ENCODE peak calls at places on chromosomes 5 and 9, in nine cellular contexts. F, I, M, V, P, R, X, C and W are unnamed samples.

GRCh38 chr5:5229405-5229804 is 89.3 kb downstream of the ADAMTS16 start:
- DNase-seq in F (no peak), I (no peak), M (no peak), V (no peak), P (no peak), R (no peak), X (peak), C (no peak), W (no peak)

GRCh38 chr5:95924720-95925119 is 36.9 kb downstream of the ELL2 start:
- DNase-seq in F (no peak), I (no peak), M (no peak), V (peak), P (no peak), R (peak), X (peak), C (no peak), W (no peak)

GRCh38 chr9:38196721-38197120 is 127.7 kb upstream of the SHB start:
- DNase-seq in F (no peak), I (no peak), M (no peak), V (no peak), P (no peak), R (no peak), X (no peak), C (no peak), W (no peak)

GRCh38 chr9:69324549-69325401 is at the start of gene ENTREP1:
- DNase-seq in F (peak), I (no peak), M (no peak), V (peak), P (no peak), R (no peak), X (peak), C (peak), W (peak)

GRCh38 chr9:114115645-114116044 is 16.6 kb upstream of the KIF12 start:
- DNase-seq in F (no peak), I (no peak), M (no peak), V (no peak), P (no peak), R (no peak), X (no peak), C (no peak), W (no peak)

GRCh38 chr9:129845373-129845772 is 10.1 kb downstream of the USP20 start:
- DNase-seq in F (no peak), I (no peak), M (no peak), V (no peak), P (no peak), R (no peak), X (no peak), C (no peak), W (no peak)

GRCh38 chr9:69389437-69389995 is 64.5 kb downstream of the ENTREP1 start:
- DNase-seq in F (no peak), I (no peak), M (no peak), V (no peak), P (no peak), R (no peak), X (no peak), C (no peak), W (no peak)

GRCh38 chr5:98309785-98310566 is 463.5 kb upstream of the RGMB start:
- DNase-seq in F (no peak), I (peak), M (no peak), V (peak), P (no peak), R (no peak), X (peak), C (no peak), W (peak)

GRCh38 chr9:130308081-130308571 is 42.6 kb downstream of the HMCN2 start:
- DNase-seq in F (no peak), I (no peak), M (no peak), V (no peak), P (no peak), R (no peak), X (no peak), C (peak), W (no peak)

GRCh38 chr5:96752341-96753016 is 55.3 kb downstream of the ERAP1 start:
- DNase-seq in F (peak), I (peak), M (peak), V (peak), P (no peak), R (no peak), X (peak), C (peak), W (peak)

GRCh38 chr5:58127132-58127485 is 332.8 kb downstream of the PLK2 start:
- DNase-seq in F (no peak), I (no peak), M (no peak), V (no peak), P (no peak), R (no peak), X (no peak), C (no peak), W (no peak)

GRCh38 chr5:61402244-61402823 is 70.3 kb downstream of the ZSWIM6 start:
- DNase-seq in F (no peak), I (no peak), M (no peak), V (no peak), P (no peak), R (no peak), X (no peak), C (no peak), W (no peak)

GRCh38 chr5:1474183-1474839 is 29.1 kb upstream of the SLC6A3 start:
- DNase-seq in F (no peak), I (no peak), M (no peak), V (no peak), P (peak), R (no peak), X (no peak), C (no peak), W (no peak)

GRCh38 chr5:36442796-36443195 is 141.1 kb upstream of the RANBP3L start:
- DNase-seq in F (no peak), I (no peak), M (no peak), V (peak), P (no peak), R (no peak), X (peak), C (no peak), W (no peak)

GRCh38 chr5:151537044-151537443 is 54.1 kb downstream of the FAT2 start:
- DNase-seq in F (no peak), I (no peak), M (no peak), V (no peak), P (no peak), R (no peak), X (no peak), C (no peak), W (no peak)

GRCh38 chr9:2210201-2210600 is 195.1 kb downstream of the SMARCA2 start:
- DNase-seq in F (no peak), I (no peak), M (no peak), V (no peak), P (no peak), R (no peak), X (no peak), C (no peak), W (no peak)

GRCh38 chr5:60248900-60249299 is 355.4 kb upstream of the PDE4D start:
- DNase-seq in F (peak), I (peak), M (peak), V (no peak), P (no peak), R (peak), X (no peak), C (no peak), W (no peak)

GRCh38 chr5:68476854-68477253 is 261.3 kb downstream of the PIK3R1 start:
- DNase-seq in F (no peak), I (no peak), M (no peak), V (no peak), P (no peak), R (no peak), X (no peak), C (peak), W (no peak)

GRCh38 chr5:173736374-173736773 is 119.9 kb upstream of the BOD1 start:
- DNase-seq in F (peak), I (no peak), M (no peak), V (no peak), P (no peak), R (no peak), X (no peak), C (no peak), W (no peak)

GRCh38 chr5:68884893-68885292 is 208.9 kb upstream of the SLC30A5 start:
- DNase-seq in F (no peak), I (no peak), M (no peak), V (peak), P (no peak), R (no peak), X (peak), C (peak), W (peak)

GRCh38 chr9:126861707-126862460 is 1.4 kb downstream of the ZBTB34 start:
- DNase-seq in F (peak), I (no peak), M (peak), V (no peak), P (no peak), R (peak), X (peak), C (peak), W (no peak)

GRCh38 chr5:4480528-4481404 is 659.4 kb upstream of the ADAMTS16 start:
- DNase-seq in F (no peak), I (no peak), M (no peak), V (no peak), P (no peak), R (no peak), X (no peak), C (no peak), W (no peak)

GRCh38 chr9:108434502-108434901 is 421.3 kb downstream of the ACTL7B start:
- DNase-seq in F (no peak), I (no peak), M (no peak), V (peak), P (no peak), R (no peak), X (peak), C (no peak), W (no peak)

GRCh38 chr5:99928490-99928889 is 606.7 kb upstream of the FAM174A start:
- DNase-seq in F (no peak), I (no peak), M (no peak), V (no peak), P (no peak), R (no peak), X (no peak), C (no peak), W (no peak)

GRCh38 chr9:9893837-9894236 is 719.0 kb downstream of the PTPRD start:
- DNase-seq in F (no peak), I (no peak), M (no peak), V (no peak), P (no peak), R (no peak), X (peak), C (no peak), W (no peak)

GRCh38 chr5:19314840-19315239 is 673.2 kb downstream of the CDH18 start:
- DNase-seq in F (no peak), I (no peak), M (no peak), V (peak), P (no peak), R (no peak), X (no peak), C (no peak), W (no peak)

GRCh38 chr5:31361906-31362900 is 168.7 kb downstream of the CDH6 start:
- DNase-seq in F (no peak), I (no peak), M (no peak), V (no peak), P (no peak), R (no peak), X (peak), C (no peak), W (no peak)

GRCh38 chr5:173761182-173761521 is 127.0 kb upstream of the CPEB4 start:
- DNase-seq in F (no peak), I (no peak), M (no peak), V (no peak), P (no peak), R (no peak), X (no peak), C (no peak), W (no peak)

GRCh38 chr5:19488786-19489185 is 499.2 kb downstream of the CDH18 start:
- DNase-seq in F (no peak), I (no peak), M (no peak), V (no peak), P (no peak), R (no peak), X (no peak), C (peak), W (no peak)

GRCh38 chr9:81069923-81070322 is 619.4 kb downstream of the TLE1 start:
- DNase-seq in F (no peak), I (no peak), M (no peak), V (no peak), P (no peak), R (no peak), X (peak), C (no peak), W (no peak)

GRCh38 chr5:93236807-93237421 is 344.1 kb downstream of the NR2F1-AS1 start:
- DNase-seq in F (no peak), I (no peak), M (no peak), V (peak), P (no peak), R (no peak), X (peak), C (no peak), W (no peak)

GRCh38 chr9:105418588-105419108 is 29.2 kb upstream of the FSD1L start:
- DNase-seq in F (no peak), I (no peak), M (no peak), V (no peak), P (no peak), R (no peak), X (no peak), C (peak), W (no peak)
- TF ChIP-seq CTCF in F (no peak), I (no peak), M (no peak), V (no peak), P (no peak), R (no peak), X (no peak), C (no peak), W (no peak)

GRCh38 chr5:149299451-149300054 is 27.9 kb downstream of the AFAP1L1 start:
- DNase-seq in F (no peak), I (no peak), M (no peak), V (no peak), P (no peak), R (no peak), X (no peak), C (no peak), W (no peak)
- TF ChIP-seq CTCF in F (no peak), I (no peak), M (no peak), V (no peak), P (no peak), R (no peak), X (no peak), C (no peak), W (no peak)

GRCh38 chr9:112705773-112706427 is 12.0 kb downstream of the INIP start:
- DNase-seq in F (peak), I (no peak), M (no peak), V (no peak), P (no peak), R (no peak), X (peak), C (peak), W (no peak)
- TF ChIP-seq CTCF in F (no peak), I (no peak), M (peak), V (no peak), P (no peak), R (no peak), X (peak), C (peak), W (no peak)

DNA sequence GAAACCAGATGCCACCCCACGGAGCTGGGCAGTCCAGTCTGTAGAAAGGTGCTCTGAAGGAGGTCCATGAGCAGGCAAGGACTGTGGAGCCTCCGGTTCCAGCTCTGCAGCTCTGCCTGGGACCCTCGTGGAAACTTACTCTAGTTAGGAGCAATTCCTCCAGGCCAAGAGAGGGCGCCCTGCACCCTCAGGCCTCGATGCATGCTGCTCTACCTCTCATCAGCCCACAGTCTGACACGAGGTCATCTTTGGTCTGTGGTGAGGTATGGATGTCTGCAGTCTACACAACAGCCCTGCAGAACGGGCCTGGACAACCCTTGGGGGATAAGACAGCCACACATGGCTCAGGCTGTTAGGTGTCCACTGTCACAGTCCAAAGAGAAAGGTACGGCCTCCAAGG is 50.6 kb upstream of the UBTD2 start:
- DNase-seq in F (no peak), I (no peak), M (peak), V (no peak), P (no peak), R (no peak), X (no peak), C (peak), W (no peak)
- TF ChIP-seq CTCF in F (no peak), I (no peak), M (peak), V (no peak), P (no peak), R (no peak), X (peak), C (peak), W (no peak)

DNA sequence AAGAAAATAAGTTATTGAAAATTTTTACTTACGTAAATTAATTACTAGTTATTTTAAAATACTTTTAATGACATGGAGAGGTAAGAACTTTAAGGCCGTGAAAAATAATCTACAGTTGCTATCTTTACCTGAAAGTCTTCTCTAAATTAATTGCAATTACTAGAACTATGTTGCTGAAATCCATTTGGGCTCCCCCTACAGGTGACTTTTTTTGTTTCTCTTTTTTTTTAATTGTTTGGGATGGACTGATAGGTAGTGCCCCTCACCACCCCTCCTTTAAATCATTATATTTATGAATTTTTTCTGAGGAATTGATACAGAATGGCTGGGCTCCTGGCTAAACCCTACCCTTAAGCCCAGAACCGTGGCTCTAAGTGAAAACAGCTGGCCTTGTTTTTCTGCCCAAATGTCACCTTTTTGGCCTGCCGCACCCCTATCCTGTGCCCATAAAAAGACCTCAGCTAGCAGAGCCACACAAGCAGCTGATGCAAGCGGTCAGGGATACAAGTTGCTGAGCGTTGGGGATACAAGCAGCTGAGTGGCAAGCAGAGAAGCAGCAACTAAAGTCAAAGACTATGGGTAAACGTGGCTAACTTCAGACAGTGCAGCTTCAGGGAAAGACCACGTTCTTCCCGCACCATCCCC is 315.2 kb upstream of the ACO1 start:
- DNase-seq in F (no peak), I (peak), M (peak), V (no peak), P (no peak), R (no peak), X (peak), C (no peak), W (no peak)
- TF ChIP-seq CTCF in F (no peak), I (peak), M (peak), V (peak), P (peak), R (no peak), X (peak), C (no peak), W (peak)

GRCh38 chr9:30972654-30973053 is 1411.8 kb upstream of the ACO1 start:
- DNase-seq in F (no peak), I (no peak), M (no peak), V (no peak), P (no peak), R (no peak), X (no peak), C (no peak), W (no peak)

GRCh38 chr9:30970186-30970585 is 1414.3 kb upstream of the ACO1 start:
- DNase-seq in F (no peak), I (no peak), M (no peak), V (no peak), P (no peak), R (no peak), X (no peak), C (no peak), W (no peak)

GRCh38 chr9:30964332-30964731 is 1420.1 kb upstream of the ACO1 start:
- DNase-seq in F (no peak), I (no peak), M (no peak), V (no peak), P (no peak), R (no peak), X (no peak), C (no peak), W (no peak)

DNA sequence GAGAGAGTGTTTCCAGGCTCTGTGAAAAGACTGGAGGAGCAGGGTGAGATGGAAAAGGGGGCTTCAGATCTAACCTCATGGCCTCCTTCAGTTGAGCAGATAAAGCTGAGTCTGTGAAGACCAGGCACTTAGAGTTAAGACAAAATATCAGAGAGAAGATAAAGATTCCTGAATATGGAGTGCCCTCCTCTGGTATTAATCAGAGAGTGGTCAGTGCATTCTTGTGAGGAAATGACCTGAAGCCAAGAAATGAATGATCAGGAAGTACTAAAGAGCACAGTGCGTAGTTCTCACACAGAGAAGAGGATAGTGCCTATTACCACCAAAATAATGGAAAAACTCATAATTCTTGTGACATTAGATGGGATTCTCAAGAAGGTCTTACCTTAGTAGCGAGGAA is 1417.0 kb upstream of the ACO1 start:
- DNase-seq in F (no peak), I (no peak), M (no peak), V (peak), P (no peak), R (no peak), X (peak), C (no peak), W (no peak)
- TF ChIP-seq CTCF in F (no peak), I (no peak), M (no peak), V (peak), P (no peak), R (no peak), X (peak), C (no peak), W (no peak)

DNA sequence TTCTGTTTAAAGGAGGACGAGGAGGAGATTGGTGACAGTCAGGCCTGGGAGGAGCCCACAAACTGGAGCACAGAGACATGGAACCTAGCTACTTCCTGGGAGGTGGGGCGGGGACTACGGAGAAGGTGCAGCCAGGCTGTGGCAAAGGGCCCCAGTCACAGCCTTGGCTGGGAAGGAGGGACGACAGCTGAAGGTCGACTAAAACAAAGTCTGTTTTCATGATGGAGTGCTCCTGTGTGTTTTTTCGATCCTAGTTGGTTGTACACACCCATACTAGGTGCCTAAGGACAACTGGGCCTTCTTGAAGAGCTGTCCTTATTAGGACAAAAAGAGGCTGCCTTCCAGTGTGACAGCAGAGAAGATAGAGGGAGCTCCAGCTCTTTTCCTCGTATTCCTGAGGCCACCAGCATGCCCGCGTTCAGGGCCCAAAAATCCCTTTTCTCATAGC is 2.9 kb downstream of the CCDC107 start:
- DNase-seq in F (peak), I (no peak), M (no peak), V (no peak), P (no peak), R (no peak), X (peak), C (no peak), W (no peak)
- TF ChIP-seq CTCF in F (peak), I (peak), M (peak), V (peak), P (no peak), R (no peak), X (peak), C (peak), W (peak)